ENCODE peak calls at places on chromosomes 13 and 19, in eight cellular contexts. One of them, this sample, is unnamed.

GRCh38 chr19:41436664-41436951 is 3.1 kb downstream of the DMAC2 start:
- DNase-seq in NCI-H2029: no peak
- DNase-seq in anterior cingulate cortex: no peak
- DNase-seq in Panc1: no peak
- DNase-seq in psoas muscle: no peak
- DNase-seq in activated T-helper 1 cell treated with anti-CD3 and anti-CD28 coated beads, Interleukin-12 subunit alpha, Interleukin-12 subunit beta, Interleukin-2, Interleukin-4 antibody, amounts not matched to agents 30 ng/mL and 10 ng/mL and 1 ng/mL, durations not matched to agents 14 hours and 24 hours and 36 hours: no peak
- DNase-seq in substantia nigra: no peak
- DNase-seq in cardiac fibroblast: no peak
- DNase-seq in this sample: no peak

GRCh38 chr19:48394331-48395169 is 1.1 kb downstream of the GRIN2D start:
- DNase-seq in NCI-H2029: no peak
- DNase-seq in anterior cingulate cortex: no peak
- DNase-seq in Panc1: no peak
- DNase-seq in psoas muscle: no peak
- DNase-seq in activated T-helper 1 cell treated with anti-CD3 and anti-CD28 coated beads, Interleukin-12 subunit alpha, Interleukin-12 subunit beta, Interleukin-2, Interleukin-4 antibody, amounts not matched to agents 30 ng/mL and 10 ng/mL and 1 ng/mL, durations not matched to agents 14 hours and 24 hours and 36 hours: no peak
- DNase-seq in substantia nigra: no peak
- DNase-seq in cardiac fibroblast: no peak
- DNase-seq in this sample: no peak

GRCh38 chr13:52739468-52740071 is at the start of gene CNMD:
- DNase-seq in NCI-H2029: no peak
- DNase-seq in anterior cingulate cortex: no peak
- DNase-seq in Panc1: no peak
- DNase-seq in psoas muscle: no peak
- DNase-seq in activated T-helper 1 cell treated with anti-CD3 and anti-CD28 coated beads, Interleukin-12 subunit alpha, Interleukin-12 subunit beta, Interleukin-2, Interleukin-4 antibody, amounts not matched to agents 30 ng/mL and 10 ng/mL and 1 ng/mL, durations not matched to agents 14 hours and 24 hours and 36 hours: no peak
- DNase-seq in substantia nigra: no peak
- DNase-seq in cardiac fibroblast: no peak
- DNase-seq in this sample: no peak

GRCh38 chr19:15280915-15281683 is 48.9 kb upstream of the EPHX3 start:
- DNase-seq in NCI-H2029: peak
- DNase-seq in anterior cingulate cortex: peak
- DNase-seq in Panc1: no peak
- DNase-seq in psoas muscle: peak
- DNase-seq in activated T-helper 1 cell treated with anti-CD3 and anti-CD28 coated beads, Interleukin-12 subunit alpha, Interleukin-12 subunit beta, Interleukin-2, Interleukin-4 antibody, amounts not matched to agents 30 ng/mL and 10 ng/mL and 1 ng/mL, durations not matched to agents 14 hours and 24 hours and 36 hours: no peak
- DNase-seq in substantia nigra: peak
- DNase-seq in cardiac fibroblast: peak
- DNase-seq in this sample: peak

GRCh38 chr19:39359026-39359425 is 16.8 kb downstream of the SAMD4B start:
- DNase-seq in NCI-H2029: no peak
- DNase-seq in anterior cingulate cortex: no peak
- DNase-seq in Panc1: no peak
- DNase-seq in psoas muscle: no peak
- DNase-seq in activated T-helper 1 cell treated with anti-CD3 and anti-CD28 coated beads, Interleukin-12 subunit alpha, Interleukin-12 subunit beta, Interleukin-2, Interleukin-4 antibody, amounts not matched to agents 30 ng/mL and 10 ng/mL and 1 ng/mL, durations not matched to agents 14 hours and 24 hours and 36 hours: no peak
- DNase-seq in substantia nigra: no peak
- DNase-seq in cardiac fibroblast: no peak
- DNase-seq in this sample: no peak

GRCh38 chr19:40960062-40960685 is 30.9 kb upstream of the CYP2B6 start:
- DNase-seq in NCI-H2029: no peak
- DNase-seq in anterior cingulate cortex: no peak
- DNase-seq in Panc1: no peak
- DNase-seq in psoas muscle: no peak
- DNase-seq in activated T-helper 1 cell treated with anti-CD3 and anti-CD28 coated beads, Interleukin-12 subunit alpha, Interleukin-12 subunit beta, Interleukin-2, Interleukin-4 antibody, amounts not matched to agents 30 ng/mL and 10 ng/mL and 1 ng/mL, durations not matched to agents 14 hours and 24 hours and 36 hours: no peak
- DNase-seq in substantia nigra: no peak
- DNase-seq in cardiac fibroblast: no peak
- DNase-seq in this sample: no peak

GRCh38 chr13:41061914-41062837 is 867 bp downstream of the WBP4 start:
- DNase-seq in NCI-H2029: no peak
- DNase-seq in anterior cingulate cortex: no peak
- DNase-seq in Panc1: no peak
- DNase-seq in psoas muscle: no peak
- DNase-seq in activated T-helper 1 cell treated with anti-CD3 and anti-CD28 coated beads, Interleukin-12 subunit alpha, Interleukin-12 subunit beta, Interleukin-2, Interleukin-4 antibody, amounts not matched to agents 30 ng/mL and 10 ng/mL and 1 ng/mL, durations not matched to agents 14 hours and 24 hours and 36 hours: no peak
- DNase-seq in substantia nigra: no peak
- DNase-seq in cardiac fibroblast: peak
- DNase-seq in this sample: peak

GRCh38 chr19:21482863-21483276 is 22.5 kb upstream of the ZNF429 start:
- DNase-seq in NCI-H2029: peak
- DNase-seq in anterior cingulate cortex: no peak
- DNase-seq in Panc1: no peak
- DNase-seq in psoas muscle: peak
- DNase-seq in activated T-helper 1 cell treated with anti-CD3 and anti-CD28 coated beads, Interleukin-12 subunit alpha, Interleukin-12 subunit beta, Interleukin-2, Interleukin-4 antibody, amounts not matched to agents 30 ng/mL and 10 ng/mL and 1 ng/mL, durations not matched to agents 14 hours and 24 hours and 36 hours: peak
- DNase-seq in substantia nigra: peak
- DNase-seq in cardiac fibroblast: peak
- DNase-seq in this sample: no peak

GRCh38 chr13:77789386-77789785 is 91.9 kb downstream of the SLAIN1 start:
- DNase-seq in NCI-H2029: no peak
- DNase-seq in anterior cingulate cortex: no peak
- DNase-seq in Panc1: no peak
- DNase-seq in psoas muscle: no peak
- DNase-seq in activated T-helper 1 cell treated with anti-CD3 and anti-CD28 coated beads, Interleukin-12 subunit alpha, Interleukin-12 subunit beta, Interleukin-2, Interleukin-4 antibody, amounts not matched to agents 30 ng/mL and 10 ng/mL and 1 ng/mL, durations not matched to agents 14 hours and 24 hours and 36 hours: no peak
- DNase-seq in substantia nigra: no peak
- DNase-seq in cardiac fibroblast: no peak
- DNase-seq in this sample: no peak

GRCh38 chr19:45919678-45920077 is 5.1 kb upstream of the NANOS2 start:
- DNase-seq in NCI-H2029: no peak
- DNase-seq in anterior cingulate cortex: peak
- DNase-seq in Panc1: no peak
- DNase-seq in psoas muscle: no peak
- DNase-seq in activated T-helper 1 cell treated with anti-CD3 and anti-CD28 coated beads, Interleukin-12 subunit alpha, Interleukin-12 subunit beta, Interleukin-2, Interleukin-4 antibody, amounts not matched to agents 30 ng/mL and 10 ng/mL and 1 ng/mL, durations not matched to agents 14 hours and 24 hours and 36 hours: no peak
- DNase-seq in substantia nigra: peak
- DNase-seq in cardiac fibroblast: no peak
- DNase-seq in this sample: no peak

GRCh38 chr19:46639356-46640061 is 3.5 kb upstream of the GNG8 start:
- DNase-seq in NCI-H2029: no peak
- DNase-seq in anterior cingulate cortex: no peak
- DNase-seq in Panc1: no peak
- DNase-seq in psoas muscle: peak
- DNase-seq in activated T-helper 1 cell treated with anti-CD3 and anti-CD28 coated beads, Interleukin-12 subunit alpha, Interleukin-12 subunit beta, Interleukin-2, Interleukin-4 antibody, amounts not matched to agents 30 ng/mL and 10 ng/mL and 1 ng/mL, durations not matched to agents 14 hours and 24 hours and 36 hours: no peak
- DNase-seq in substantia nigra: peak
- DNase-seq in cardiac fibroblast: peak
- DNase-seq in this sample: no peak

GRCh38 chr13:101115762-101116161 is 300.5 kb downstream of the NALCN start:
- DNase-seq in NCI-H2029: no peak
- DNase-seq in anterior cingulate cortex: no peak
- DNase-seq in Panc1: no peak
- DNase-seq in psoas muscle: no peak
- DNase-seq in activated T-helper 1 cell treated with anti-CD3 and anti-CD28 coated beads, Interleukin-12 subunit alpha, Interleukin-12 subunit beta, Interleukin-2, Interleukin-4 antibody, amounts not matched to agents 30 ng/mL and 10 ng/mL and 1 ng/mL, durations not matched to agents 14 hours and 24 hours and 36 hours: no peak
- DNase-seq in substantia nigra: no peak
- DNase-seq in cardiac fibroblast: peak
- DNase-seq in this sample: no peak

GRCh38 chr19:8681345-8682021 is 17.1 kb downstream of the ACTL9 start:
- DNase-seq in NCI-H2029: no peak
- DNase-seq in anterior cingulate cortex: no peak
- DNase-seq in Panc1: no peak
- DNase-seq in psoas muscle: no peak
- DNase-seq in activated T-helper 1 cell treated with anti-CD3 and anti-CD28 coated beads, Interleukin-12 subunit alpha, Interleukin-12 subunit beta, Interleukin-2, Interleukin-4 antibody, amounts not matched to agents 30 ng/mL and 10 ng/mL and 1 ng/mL, durations not matched to agents 14 hours and 24 hours and 36 hours: no peak
- DNase-seq in substantia nigra: no peak
- DNase-seq in cardiac fibroblast: no peak
- DNase-seq in this sample: no peak

GRCh38 chr13:66353664-66354063 is 876.5 kb downstream of the PCDH9 start:
- DNase-seq in NCI-H2029: peak
- DNase-seq in anterior cingulate cortex: no peak
- DNase-seq in Panc1: peak
- DNase-seq in psoas muscle: no peak
- DNase-seq in activated T-helper 1 cell treated with anti-CD3 and anti-CD28 coated beads, Interleukin-12 subunit alpha, Interleukin-12 subunit beta, Interleukin-2, Interleukin-4 antibody, amounts not matched to agents 30 ng/mL and 10 ng/mL and 1 ng/mL, durations not matched to agents 14 hours and 24 hours and 36 hours: no peak
- DNase-seq in substantia nigra: no peak
- DNase-seq in cardiac fibroblast: peak
- DNase-seq in this sample: no peak

GRCh38 chr19:10727599-10728250 is 9.8 kb downstream of the DNM2 start:
- DNase-seq in NCI-H2029: no peak
- DNase-seq in anterior cingulate cortex: no peak
- DNase-seq in Panc1: no peak
- DNase-seq in psoas muscle: no peak
- DNase-seq in activated T-helper 1 cell treated with anti-CD3 and anti-CD28 coated beads, Interleukin-12 subunit alpha, Interleukin-12 subunit beta, Interleukin-2, Interleukin-4 antibody, amounts not matched to agents 30 ng/mL and 10 ng/mL and 1 ng/mL, durations not matched to agents 14 hours and 24 hours and 36 hours: no peak
- DNase-seq in substantia nigra: no peak
- DNase-seq in cardiac fibroblast: no peak
- DNase-seq in this sample: no peak